ENCODE peak calls at places on chromosomes 4 and X, in eight cellular contexts. Q is head of caudate nucleus; L is GM04504; V is activated naive CD8-positive, alpha-beta T cell treated with anti-CD3 and anti-CD28 coated beads for 36 hours; H is fibroblast of the conjunctiva; G is EH; R is psoas muscle; D is H1. Y is an unnamed sample.

GRCh38 chr4:37717575-37717974 is 31.4 kb upstream of the RELL1 start:
- DNase-seq in Q (no peak), L (peak; percentile 43), V (no peak), H (peak; percentile 73), G (peak; percentile 47), R (no peak), D (no peak), Y (peak; percentile 27)

GRCh38 chr4:113979973-113980615 is 647 bp upstream of the ARSJ start:
- DNase-seq in Q (no peak), L (no peak), V (no peak), H (no peak), G (peak; percentile 73), R (no peak), D (no peak), Y (no peak)

GRCh38 chr4:174256277-174256713 is 27.2 kb downstream of the FBXO8 start:
- DNase-seq in Q (no peak), L (no peak), V (no peak), H (peak; percentile 4), G (peak; percentile 57), R (no peak), D (no peak), Y (no peak)

GRCh38 chr4:149113804-149114430 is 671.7 kb upstream of the NR3C2 start:
- DNase-seq in Q (no peak), L (peak; percentile 50), V (no peak), H (no peak), G (peak; percentile 91), R (no peak), D (no peak), Y (no peak)

GRCh38 chr4:102036619-102037376 is 246.3 kb downstream of the BANK1 start:
- DNase-seq in Q (no peak), L (peak; percentile 40), V (no peak), H (peak; percentile 23), G (peak; percentile 53), R (no peak), D (no peak), Y (no peak)

GRCh38 chrX:70042399-70043371 is 7.1 kb downstream of the AWAT2 start:
- DNase-seq in Q (no peak), L (no peak), V (no peak), H (no peak), G (peak; percentile 36), R (no peak), D (no peak), Y (no peak)

GRCh38 chr4:37977471-37978452 is 17.6 kb downstream of the PTTG2 start:
- DNase-seq in Q (peak; percentile 71), L (no peak), V (peak; percentile 74), H (peak; percentile 42), G (peak; percentile 69), R (peak; percentile 72), D (peak; percentile 72), Y (peak; percentile 27)

GRCh38 chrX:34918091-34918736 is 24.4 kb upstream of the FAM47B start:
- DNase-seq in Q (no peak), L (no peak), V (no peak), H (peak; percentile 9), G (peak; percentile 67), R (no peak), D (no peak), Y (no peak)

GRCh38 chr4:117137143-117137542 is 51.8 kb upstream of the TRAM1L1 start:
- DNase-seq in Q (peak; percentile 9), L (no peak), V (no peak), H (peak; percentile 47), G (peak; percentile 55), R (no peak), D (no peak), Y (no peak)